ENCODE peak calls at places on chromosome 12, in six cellular contexts. One of them, this sample, is unnamed.

GRCh38 chr12:32595251-32595650 is 83.8 kb upstream of the DNM1L start:
- DNase-seq in AG04450: peak; percentile 20
- DNase-seq in body of pancreas: no peak
- DNase-seq in cardiac muscle cell: no peak
- DNase-seq in GM23338: no peak
- DNase-seq in tibial nerve: no peak
- DNase-seq in this sample: no peak

GRCh38 chr12:726281-727140 is 25.9 kb upstream of the WNK1 start:
- DNase-seq in AG04450: no peak
- DNase-seq in body of pancreas: no peak
- DNase-seq in cardiac muscle cell: no peak
- DNase-seq in GM23338: no peak
- DNase-seq in tibial nerve: no peak
- DNase-seq in this sample: no peak

GRCh38 chr12:75917083-75917482 is 114.5 kb downstream of the PHLDA1 start:
- DNase-seq in AG04450: no peak
- DNase-seq in body of pancreas: no peak
- DNase-seq in cardiac muscle cell: no peak
- DNase-seq in GM23338: no peak
- DNase-seq in tibial nerve: no peak
- DNase-seq in this sample: no peak

GRCh38 chr12:130577348-130577747 is 138.8 kb downstream of the RIMBP2 start:
- DNase-seq in AG04450: no peak
- DNase-seq in body of pancreas: no peak
- DNase-seq in cardiac muscle cell: no peak
- DNase-seq in GM23338: no peak
- DNase-seq in tibial nerve: no peak
- DNase-seq in this sample: no peak

GRCh38 chr12:57868870-57869609 is 22.5 kb upstream of the CTDSP2 start:
- DNase-seq in AG04450: no peak
- DNase-seq in body of pancreas: no peak
- DNase-seq in cardiac muscle cell: no peak
- DNase-seq in GM23338: peak; percentile 52
- DNase-seq in tibial nerve: no peak
- DNase-seq in this sample: peak; percentile 85

GRCh38 chr12:28569698-28570411 is 379.6 kb downstream of the CCDC91 start:
- DNase-seq in AG04450: peak; percentile 74
- DNase-seq in body of pancreas: no peak
- DNase-seq in cardiac muscle cell: no peak
- DNase-seq in GM23338: no peak
- DNase-seq in tibial nerve: no peak
- DNase-seq in this sample: no peak

GRCh38 chr12:101086490-101086889 is 123.5 kb downstream of the SLC5A8 start:
- DNase-seq in AG04450: no peak
- DNase-seq in body of pancreas: no peak
- DNase-seq in cardiac muscle cell: no peak
- DNase-seq in GM23338: peak; percentile 37
- DNase-seq in tibial nerve: no peak
- DNase-seq in this sample: no peak

GRCh38 chr12:29510591-29511174 is 13.2 kb upstream of the OVCH1 start:
- DNase-seq in AG04450: no peak
- DNase-seq in body of pancreas: no peak
- DNase-seq in cardiac muscle cell: no peak
- DNase-seq in GM23338: peak; percentile 19
- DNase-seq in tibial nerve: no peak
- DNase-seq in this sample: no peak

GRCh38 chr12:82818276-82819035 is 131.8 kb downstream of the TMTC2 start:
- DNase-seq in AG04450: no peak
- DNase-seq in body of pancreas: no peak
- DNase-seq in cardiac muscle cell: no peak
- DNase-seq in GM23338: no peak
- DNase-seq in tibial nerve: no peak
- DNase-seq in this sample: no peak

GRCh38 chr12:26028953-26029740 is 70.7 kb downstream of the RASSF8 start:
- DNase-seq in AG04450: peak; percentile 26
- DNase-seq in body of pancreas: peak; percentile 29
- DNase-seq in cardiac muscle cell: peak; percentile 47
- DNase-seq in GM23338: peak; percentile 66
- DNase-seq in tibial nerve: no peak
- DNase-seq in this sample: peak; percentile 34

GRCh38 chr12:105922670-105923102 is 216.1 kb downstream of the NUAK1 start:
- DNase-seq in AG04450: peak; percentile 54
- DNase-seq in body of pancreas: no peak
- DNase-seq in cardiac muscle cell: no peak
- DNase-seq in GM23338: no peak
- DNase-seq in tibial nerve: no peak
- DNase-seq in this sample: no peak

GRCh38 chr12:24770334-24770733 is 178.6 kb downstream of the BCAT1 start:
- DNase-seq in AG04450: no peak
- DNase-seq in body of pancreas: no peak
- DNase-seq in cardiac muscle cell: no peak
- DNase-seq in GM23338: no peak
- DNase-seq in tibial nerve: no peak
- DNase-seq in this sample: no peak

GRCh38 chr12:2259368-2259767 is 206.6 kb downstream of the CACNA1C start:
- DNase-seq in AG04450: no peak
- DNase-seq in body of pancreas: no peak
- DNase-seq in cardiac muscle cell: no peak
- DNase-seq in GM23338: no peak
- DNase-seq in tibial nerve: no peak
- DNase-seq in this sample: no peak

GRCh38 chr12:100253437-100253836 is 13.4 kb downstream of the DEPDC4 start:
- DNase-seq in AG04450: no peak
- DNase-seq in body of pancreas: no peak
- DNase-seq in cardiac muscle cell: no peak
- DNase-seq in GM23338: no peak
- DNase-seq in tibial nerve: no peak
- DNase-seq in this sample: no peak

GRCh38 chr12:99658950-99659349 is 11.4 kb downstream of the GARIN6 start:
- DNase-seq in AG04450: no peak
- DNase-seq in body of pancreas: no peak
- DNase-seq in cardiac muscle cell: no peak
- DNase-seq in GM23338: peak; percentile 11
- DNase-seq in tibial nerve: no peak
- DNase-seq in this sample: no peak

GRCh38 chr12:25653487-25654175 is 100.5 kb upstream of the LMNTD1 start:
- DNase-seq in AG04450: no peak
- DNase-seq in body of pancreas: peak; percentile 20
- DNase-seq in cardiac muscle cell: no peak
- DNase-seq in GM23338: no peak
- DNase-seq in tibial nerve: no peak
- DNase-seq in this sample: peak; percentile 90

GRCh38 chr12:123787466-123787865 is 25.4 kb downstream of the DNAH10 start:
- DNase-seq in AG04450: no peak
- DNase-seq in body of pancreas: no peak
- DNase-seq in cardiac muscle cell: no peak
- DNase-seq in GM23338: no peak
- DNase-seq in tibial nerve: no peak
- DNase-seq in this sample: no peak

GRCh38 chr12:44088647-44089046 is 252.8 kb downstream of the TMEM117 start:
- DNase-seq in AG04450: no peak
- DNase-seq in body of pancreas: no peak
- DNase-seq in cardiac muscle cell: no peak
- DNase-seq in GM23338: no peak
- DNase-seq in tibial nerve: no peak
- DNase-seq in this sample: no peak

GRCh38 chr12:110931315-110931728 is 10.9 kb upstream of the MYL2 start:
- DNase-seq in AG04450: no peak
- DNase-seq in body of pancreas: no peak
- DNase-seq in cardiac muscle cell: peak; percentile 96
- DNase-seq in GM23338: peak; percentile 37
- DNase-seq in tibial nerve: no peak
- DNase-seq in this sample: no peak

GRCh38 chr12:108455706-108456105 is 59.4 kb upstream of the FICD start:
- DNase-seq in AG04450: no peak
- DNase-seq in body of pancreas: no peak
- DNase-seq in cardiac muscle cell: no peak
- DNase-seq in GM23338: no peak
- DNase-seq in tibial nerve: no peak
- DNase-seq in this sample: no peak
- H3K27me3 ChIP-seq in AG04450: peaks cover 5% of the 10 kb centered on the region
- H3K27me3 ChIP-seq in body of pancreas: no peaks in the 10 kb centered on the region
- H3K27me3 ChIP-seq in cardiac muscle cell: no peaks in the 10 kb centered on the region
- H3K27me3 ChIP-seq in GM23338: no peaks in the 10 kb centered on the region
- H3K27me3 ChIP-seq in tibial nerve: no peaks in the 10 kb centered on the region
- H3K27me3 ChIP-seq in this sample: no peaks in the 10 kb centered on the region

GRCh38 chr12:78183854-78184253 is 353.2 kb downstream of the NAV3 start:
- DNase-seq in AG04450: no peak
- DNase-seq in body of pancreas: no peak
- DNase-seq in cardiac muscle cell: no peak
- DNase-seq in GM23338: no peak
- DNase-seq in tibial nerve: no peak
- DNase-seq in this sample: no peak
- TF ChIP-seq CTCF in AG04450: no peak
- TF ChIP-seq CTCF in body of pancreas: no peak
- TF ChIP-seq CTCF in cardiac muscle cell: no peak
- TF ChIP-seq CTCF in GM23338: no peak
- TF ChIP-seq CTCF in tibial nerve: no peak
- TF ChIP-seq CTCF in this sample: no peak

GRCh38 chr12:113525066-113525465 is 53.4 kb upstream of the LHX5 start:
- DNase-seq in AG04450: no peak
- DNase-seq in body of pancreas: no peak
- DNase-seq in cardiac muscle cell: no peak
- DNase-seq in GM23338: no peak
- DNase-seq in tibial nerve: no peak
- DNase-seq in this sample: no peak
- H3K27me3 ChIP-seq in AG04450: peaks cover 11% of the 10 kb centered on the region
- H3K27me3 ChIP-seq in body of pancreas: no peaks in the 10 kb centered on the region
- H3K27me3 ChIP-seq in cardiac muscle cell: peaks cover 64% of the 10 kb centered on the region
- H3K27me3 ChIP-seq in GM23338: peaks cover 23% of the 10 kb centered on the region
- H3K27me3 ChIP-seq in tibial nerve: no peaks in the 10 kb centered on the region
- H3K27me3 ChIP-seq in this sample: peaks cover 34% of the 10 kb centered on the region

DNA sequence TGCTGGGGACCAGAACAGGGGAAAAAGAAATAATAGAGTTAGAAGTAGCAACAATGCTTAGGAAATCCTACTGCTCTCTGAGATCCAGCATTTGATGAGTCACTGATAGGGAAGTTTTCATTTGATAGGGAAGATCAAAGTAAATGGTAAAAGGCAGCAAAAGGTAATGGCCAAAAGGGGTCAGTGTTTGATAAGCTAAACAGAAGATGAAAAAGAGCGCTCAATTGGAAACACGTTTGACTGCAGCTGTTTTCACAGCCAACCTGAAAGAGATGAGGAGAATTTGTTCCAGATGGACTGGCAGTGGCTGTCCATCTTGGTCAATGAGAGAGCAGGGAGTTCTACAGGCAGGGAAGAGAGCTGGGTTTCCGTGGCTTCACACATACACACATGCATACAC is 264.2 kb downstream of the TMEM132C start:
- DNase-seq in AG04450: no peak
- DNase-seq in body of pancreas: no peak
- DNase-seq in cardiac muscle cell: no peak
- DNase-seq in GM23338: no peak
- DNase-seq in tibial nerve: no peak
- DNase-seq in this sample: no peak
- TF ChIP-seq CTCF in AG04450: no peak
- TF ChIP-seq CTCF in body of pancreas: no peak
- TF ChIP-seq CTCF in cardiac muscle cell: no peak
- TF ChIP-seq CTCF in GM23338: no peak
- TF ChIP-seq CTCF in tibial nerve: no peak
- TF ChIP-seq CTCF in this sample: no peak

GRCh38 chr12:49969027-49969426 is 3.7 kb upstream of the AQP6 start:
- DNase-seq in AG04450: no peak
- DNase-seq in body of pancreas: no peak
- DNase-seq in cardiac muscle cell: no peak
- DNase-seq in GM23338: no peak
- DNase-seq in tibial nerve: no peak
- DNase-seq in this sample: no peak
- H3K27me3 ChIP-seq in AG04450: peaks cover 63% of the 10 kb centered on the region
- H3K27me3 ChIP-seq in body of pancreas: no peaks in the 10 kb centered on the region
- H3K27me3 ChIP-seq in cardiac muscle cell: peaks cover 9% of the 10 kb centered on the region
- H3K27me3 ChIP-seq in GM23338: peaks cover 19% of the 10 kb centered on the region
- H3K27me3 ChIP-seq in tibial nerve: no peaks in the 10 kb centered on the region
- H3K27me3 ChIP-seq in this sample: no peaks in the 10 kb centered on the region

GRCh38 chr12:50595667-50596066 is 90.9 kb downstream of the DIP2B start:
- DNase-seq in AG04450: no peak
- DNase-seq in body of pancreas: no peak
- DNase-seq in cardiac muscle cell: no peak
- DNase-seq in GM23338: no peak
- DNase-seq in tibial nerve: no peak
- DNase-seq in this sample: no peak

GRCh38 chr12:50600364-50600763 is 95.6 kb downstream of the DIP2B start:
- DNase-seq in AG04450: no peak
- DNase-seq in body of pancreas: no peak
- DNase-seq in cardiac muscle cell: no peak
- DNase-seq in GM23338: no peak
- DNase-seq in tibial nerve: no peak
- DNase-seq in this sample: no peak

GRCh38 chr12:50598321-50598862 is 93.6 kb downstream of the DIP2B start:
- DNase-seq in AG04450: no peak
- DNase-seq in body of pancreas: no peak
- DNase-seq in cardiac muscle cell: no peak
- DNase-seq in GM23338: no peak
- DNase-seq in tibial nerve: no peak
- DNase-seq in this sample: no peak

GRCh38 chr12:50599366-50600095 is 94.7 kb downstream of the DIP2B start:
- DNase-seq in AG04450: no peak
- DNase-seq in body of pancreas: no peak
- DNase-seq in cardiac muscle cell: no peak
- DNase-seq in GM23338: no peak
- DNase-seq in tibial nerve: no peak
- DNase-seq in this sample: no peak

DNA sequence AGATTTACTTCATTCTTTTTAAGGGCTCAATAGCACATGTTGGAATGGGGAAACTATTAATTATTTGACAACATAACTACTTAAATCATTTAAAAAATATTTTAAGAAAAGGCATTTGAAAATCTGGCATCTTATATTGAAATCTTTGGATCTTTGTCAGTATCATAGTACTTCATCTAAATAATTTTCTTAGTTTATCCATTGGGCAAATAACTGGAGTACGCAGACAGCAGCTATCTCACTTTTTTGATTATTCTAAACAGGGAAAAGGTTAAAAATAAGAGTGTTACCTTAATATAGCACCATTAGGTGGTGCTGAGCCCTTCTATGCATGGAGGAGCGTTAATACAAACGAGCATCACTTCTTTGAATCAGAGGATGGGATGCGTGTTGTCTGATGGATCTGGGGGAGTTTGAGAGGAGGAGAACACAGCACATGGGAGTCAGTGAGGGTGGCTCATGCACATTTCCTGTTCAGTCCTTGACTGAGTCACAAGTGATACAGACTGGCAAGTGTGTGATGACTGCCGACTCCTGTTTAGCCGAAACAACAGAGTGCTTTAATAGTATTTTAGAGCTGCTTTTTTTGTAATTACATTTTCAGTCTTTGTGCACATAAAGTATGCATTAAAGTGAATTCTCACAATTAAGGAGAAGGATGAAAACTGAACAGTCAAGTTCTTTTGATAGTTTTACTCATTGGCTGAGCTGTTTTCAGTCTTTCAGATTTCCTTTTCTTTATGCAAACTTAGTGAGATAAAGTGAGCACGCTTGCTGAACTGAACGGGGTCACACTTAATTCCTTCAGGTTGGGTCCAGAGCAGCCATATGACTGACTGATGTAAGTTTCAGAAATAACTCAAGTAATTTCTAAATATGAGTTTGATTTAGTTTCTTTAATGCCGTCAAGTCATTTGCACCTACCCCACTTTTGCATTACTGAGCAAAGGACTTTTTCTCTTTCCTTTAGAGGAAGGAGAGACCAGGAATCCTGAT is 92.7 kb downstream of the DIP2B start:
- DNase-seq in AG04450: no peak
- DNase-seq in body of pancreas: no peak
- DNase-seq in cardiac muscle cell: no peak
- DNase-seq in GM23338: no peak
- DNase-seq in tibial nerve: no peak
- DNase-seq in this sample: no peak
- TF ChIP-seq CTCF in AG04450: no peak
- TF ChIP-seq CTCF in body of pancreas: no peak
- TF ChIP-seq CTCF in cardiac muscle cell: peak; percentile 22
- TF ChIP-seq CTCF in GM23338: no peak
- TF ChIP-seq CTCF in tibial nerve: no peak
- TF ChIP-seq CTCF in this sample: no peak

This sample was measured in BE2C.